ENCODE peak calls at places on chromosomes 5 and 9, in nine cellular contexts. One of them, this sample, is unnamed.

GRCh38 chr5:154271466-154271865 is 80.9 kb downstream of the GALNT10 start:
- DNase-seq in nephron progenitor cell: no peak
- DNase-seq in body of pancreas: no peak
- DNase-seq in heart left ventricle: no peak
- DNase-seq in activated CD8-positive, alpha-beta T cell treated with anti-CD3 and anti-CD28 coated beads for 36 hours: no peak
- DNase-seq in D721Med: no peak
- DNase-seq in GM23338: no peak
- DNase-seq in OCI-LY7: no peak
- DNase-seq in upper lobe of right lung: no peak
- DNase-seq in this sample: no peak

GRCh38 chr9:126399251-126399650 is 72.6 kb downstream of the MVB12B start:
- DNase-seq in nephron progenitor cell: no peak
- DNase-seq in body of pancreas: no peak
- DNase-seq in heart left ventricle: no peak
- DNase-seq in activated CD8-positive, alpha-beta T cell treated with anti-CD3 and anti-CD28 coated beads for 36 hours: no peak
- DNase-seq in D721Med: no peak
- DNase-seq in GM23338: no peak
- DNase-seq in OCI-LY7: no peak
- DNase-seq in upper lobe of right lung: no peak
- DNase-seq in this sample: no peak

GRCh38 chr5:134226441-134227192 is 744 bp upstream of the PPP2CA start:
- DNase-seq in nephron progenitor cell: peak; percentile 40
- DNase-seq in body of pancreas: no peak
- DNase-seq in heart left ventricle: no peak
- DNase-seq in activated CD8-positive, alpha-beta T cell treated with anti-CD3 and anti-CD28 coated beads for 36 hours: peak; percentile 84
- DNase-seq in D721Med: no peak
- DNase-seq in GM23338: no peak
- DNase-seq in OCI-LY7: no peak
- DNase-seq in upper lobe of right lung: no peak
- DNase-seq in this sample: no peak

GRCh38 chr5:7392401-7393024 is 3.4 kb upstream of the ADCY2 start:
- DNase-seq in nephron progenitor cell: peak; percentile 22
- DNase-seq in body of pancreas: no peak
- DNase-seq in heart left ventricle: no peak
- DNase-seq in activated CD8-positive, alpha-beta T cell treated with anti-CD3 and anti-CD28 coated beads for 36 hours: no peak
- DNase-seq in D721Med: no peak
- DNase-seq in GM23338: peak; percentile 88
- DNase-seq in OCI-LY7: peak; percentile 2
- DNase-seq in upper lobe of right lung: no peak
- DNase-seq in this sample: no peak

GRCh38 chr9:110179734-110180133 is 28.2 kb downstream of the C9orf152 start:
- DNase-seq in nephron progenitor cell: no peak
- DNase-seq in body of pancreas: no peak
- DNase-seq in heart left ventricle: no peak
- DNase-seq in activated CD8-positive, alpha-beta T cell treated with anti-CD3 and anti-CD28 coated beads for 36 hours: no peak
- DNase-seq in D721Med: no peak
- DNase-seq in GM23338: no peak
- DNase-seq in OCI-LY7: no peak
- DNase-seq in upper lobe of right lung: no peak
- DNase-seq in this sample: no peak

GRCh38 chr9:108078823-108079222 is 589.3 kb upstream of the KLF4 start:
- DNase-seq in nephron progenitor cell: no peak
- DNase-seq in body of pancreas: no peak
- DNase-seq in heart left ventricle: no peak
- DNase-seq in activated CD8-positive, alpha-beta T cell treated with anti-CD3 and anti-CD28 coated beads for 36 hours: no peak
- DNase-seq in D721Med: no peak
- DNase-seq in GM23338: no peak
- DNase-seq in OCI-LY7: no peak
- DNase-seq in upper lobe of right lung: no peak
- DNase-seq in this sample: no peak

GRCh38 chr9:134800791-134801339 is 79.7 kb upstream of the FCN2 start:
- DNase-seq in nephron progenitor cell: no peak
- DNase-seq in body of pancreas: no peak
- DNase-seq in heart left ventricle: peak; percentile 50
- DNase-seq in activated CD8-positive, alpha-beta T cell treated with anti-CD3 and anti-CD28 coated beads for 36 hours: no peak
- DNase-seq in D721Med: no peak
- DNase-seq in GM23338: no peak
- DNase-seq in OCI-LY7: no peak
- DNase-seq in upper lobe of right lung: no peak
- DNase-seq in this sample: no peak

GRCh38 chr5:179608131-179608581 is 15.3 kb downstream of the HNRNPH1 start:
- DNase-seq in nephron progenitor cell: no peak
- DNase-seq in body of pancreas: no peak
- DNase-seq in heart left ventricle: no peak
- DNase-seq in activated CD8-positive, alpha-beta T cell treated with anti-CD3 and anti-CD28 coated beads for 36 hours: peak; percentile 68
- DNase-seq in D721Med: no peak
- DNase-seq in GM23338: no peak
- DNase-seq in OCI-LY7: peak; percentile 35
- DNase-seq in upper lobe of right lung: peak; percentile 58
- DNase-seq in this sample: no peak

GRCh38 chr9:123335227-123335985 is 20.6 kb upstream of the CRB2 start:
- DNase-seq in nephron progenitor cell: peak; percentile 40
- DNase-seq in body of pancreas: peak; percentile 34
- DNase-seq in heart left ventricle: no peak
- DNase-seq in activated CD8-positive, alpha-beta T cell treated with anti-CD3 and anti-CD28 coated beads for 36 hours: no peak
- DNase-seq in D721Med: no peak
- DNase-seq in GM23338: peak; percentile 54
- DNase-seq in OCI-LY7: peak; percentile 45
- DNase-seq in upper lobe of right lung: peak; percentile 74
- DNase-seq in this sample: no peak

GRCh38 chr9:7209990-7210389 is 452.2 kb downstream of the KDM4C start:
- DNase-seq in nephron progenitor cell: no peak
- DNase-seq in body of pancreas: no peak
- DNase-seq in heart left ventricle: no peak
- DNase-seq in activated CD8-positive, alpha-beta T cell treated with anti-CD3 and anti-CD28 coated beads for 36 hours: no peak
- DNase-seq in D721Med: no peak
- DNase-seq in GM23338: no peak
- DNase-seq in OCI-LY7: no peak
- DNase-seq in upper lobe of right lung: no peak
- DNase-seq in this sample: no peak

GRCh38 chr9:119844431-119844830 is 475.2 kb upstream of the BRINP1 start:
- DNase-seq in nephron progenitor cell: no peak
- DNase-seq in body of pancreas: no peak
- DNase-seq in heart left ventricle: no peak
- DNase-seq in activated CD8-positive, alpha-beta T cell treated with anti-CD3 and anti-CD28 coated beads for 36 hours: no peak
- DNase-seq in D721Med: no peak
- DNase-seq in GM23338: no peak
- DNase-seq in OCI-LY7: no peak
- DNase-seq in upper lobe of right lung: no peak
- DNase-seq in this sample: no peak

GRCh38 chr9:27333241-27334052 is 36.5 kb upstream of the EQTN start:
- DNase-seq in nephron progenitor cell: peak; percentile 62
- DNase-seq in body of pancreas: peak; percentile 64
- DNase-seq in heart left ventricle: peak; percentile 62
- DNase-seq in activated CD8-positive, alpha-beta T cell treated with anti-CD3 and anti-CD28 coated beads for 36 hours: peak; percentile 54
- DNase-seq in D721Med: peak; percentile 53
- DNase-seq in GM23338: peak; percentile 96
- DNase-seq in OCI-LY7: peak; percentile 66
- DNase-seq in upper lobe of right lung: no peak
- DNase-seq in this sample: peak; percentile 49

GRCh38 chr5:14143843-14144585 is 872 bp downstream of the TRIO start:
- DNase-seq in nephron progenitor cell: peak; percentile 62
- DNase-seq in body of pancreas: peak; percentile 48
- DNase-seq in heart left ventricle: peak; percentile 45
- DNase-seq in activated CD8-positive, alpha-beta T cell treated with anti-CD3 and anti-CD28 coated beads for 36 hours: peak; percentile 56
- DNase-seq in D721Med: no peak
- DNase-seq in GM23338: peak; percentile 52
- DNase-seq in OCI-LY7: peak; percentile 44
- DNase-seq in upper lobe of right lung: peak; percentile 88
- DNase-seq in this sample: peak; percentile 22

GRCh38 chr9:93636667-93637066 is 60.3 kb downstream of the PHF2 start:
- DNase-seq in nephron progenitor cell: no peak
- DNase-seq in body of pancreas: no peak
- DNase-seq in heart left ventricle: no peak
- DNase-seq in activated CD8-positive, alpha-beta T cell treated with anti-CD3 and anti-CD28 coated beads for 36 hours: no peak
- DNase-seq in D721Med: no peak
- DNase-seq in GM23338: no peak
- DNase-seq in OCI-LY7: no peak
- DNase-seq in upper lobe of right lung: no peak
- DNase-seq in this sample: no peak

GRCh38 chr9:134593756-134594375 is 47.7 kb upstream of the COL5A1 start:
- DNase-seq in nephron progenitor cell: no peak
- DNase-seq in body of pancreas: no peak
- DNase-seq in heart left ventricle: no peak
- DNase-seq in activated CD8-positive, alpha-beta T cell treated with anti-CD3 and anti-CD28 coated beads for 36 hours: no peak
- DNase-seq in D721Med: no peak
- DNase-seq in GM23338: no peak
- DNase-seq in OCI-LY7: no peak
- DNase-seq in upper lobe of right lung: no peak
- DNase-seq in this sample: no peak

GRCh38 chr5:168370826-168371225 is 79.4 kb downstream of the WWC1 start:
- DNase-seq in nephron progenitor cell: no peak
- DNase-seq in body of pancreas: no peak
- DNase-seq in heart left ventricle: no peak
- DNase-seq in activated CD8-positive, alpha-beta T cell treated with anti-CD3 and anti-CD28 coated beads for 36 hours: no peak
- DNase-seq in D721Med: no peak
- DNase-seq in GM23338: no peak
- DNase-seq in OCI-LY7: no peak
- DNase-seq in upper lobe of right lung: no peak
- DNase-seq in this sample: no peak

GRCh38 chr5:2656186-2656585 is 95.3 kb downstream of the IRX2 start:
- DNase-seq in nephron progenitor cell: no peak
- DNase-seq in body of pancreas: no peak
- DNase-seq in heart left ventricle: peak; percentile 23
- DNase-seq in activated CD8-positive, alpha-beta T cell treated with anti-CD3 and anti-CD28 coated beads for 36 hours: no peak
- DNase-seq in D721Med: no peak
- DNase-seq in GM23338: no peak
- DNase-seq in OCI-LY7: no peak
- DNase-seq in upper lobe of right lung: no peak
- DNase-seq in this sample: no peak
- TF ChIP-seq CTCF in nephron progenitor cell: no peak
- TF ChIP-seq CTCF in body of pancreas: no peak
- TF ChIP-seq CTCF in heart left ventricle: no peak
- TF ChIP-seq CTCF in activated CD8-positive, alpha-beta T cell treated with anti-CD3 and anti-CD28 coated beads for 36 hours: no peak
- TF ChIP-seq CTCF in D721Med: no peak
- TF ChIP-seq CTCF in GM23338: no peak
- TF ChIP-seq CTCF in OCI-LY7: no peak
- TF ChIP-seq CTCF in upper lobe of right lung: no peak
- TF ChIP-seq CTCF in this sample: no peak

GRCh38 chr9:121784706-121785426 is 133.4 kb downstream of the DAB2IP start:
- DNase-seq in nephron progenitor cell: no peak
- DNase-seq in body of pancreas: no peak
- DNase-seq in heart left ventricle: peak; percentile 7
- DNase-seq in activated CD8-positive, alpha-beta T cell treated with anti-CD3 and anti-CD28 coated beads for 36 hours: no peak
- DNase-seq in D721Med: no peak
- DNase-seq in GM23338: peak; percentile 39
- DNase-seq in OCI-LY7: no peak
- DNase-seq in upper lobe of right lung: no peak
- DNase-seq in this sample: no peak
- TF ChIP-seq CTCF in nephron progenitor cell: no peak
- TF ChIP-seq CTCF in body of pancreas: no peak
- TF ChIP-seq CTCF in heart left ventricle: no peak
- TF ChIP-seq CTCF in activated CD8-positive, alpha-beta T cell treated with anti-CD3 and anti-CD28 coated beads for 36 hours: no peak
- TF ChIP-seq CTCF in D721Med: no peak
- TF ChIP-seq CTCF in GM23338: no peak
- TF ChIP-seq CTCF in OCI-LY7: no peak
- TF ChIP-seq CTCF in upper lobe of right lung: no peak
- TF ChIP-seq CTCF in this sample: no peak

GRCh38 chr5:171309276-171309525 is 153 bp downstream of the TLX3 start:
- DNase-seq in nephron progenitor cell: peak; percentile 39
- DNase-seq in body of pancreas: no peak
- DNase-seq in heart left ventricle: no peak
- DNase-seq in activated CD8-positive, alpha-beta T cell treated with anti-CD3 and anti-CD28 coated beads for 36 hours: no peak
- DNase-seq in D721Med: no peak
- DNase-seq in GM23338: no peak
- DNase-seq in OCI-LY7: no peak
- DNase-seq in upper lobe of right lung: peak; percentile 51
- DNase-seq in this sample: no peak

GRCh38 chr5:171306141-171306540 is 2.9 kb upstream of the TLX3 start:
- DNase-seq in nephron progenitor cell: no peak
- DNase-seq in body of pancreas: no peak
- DNase-seq in heart left ventricle: no peak
- DNase-seq in activated CD8-positive, alpha-beta T cell treated with anti-CD3 and anti-CD28 coated beads for 36 hours: no peak
- DNase-seq in D721Med: no peak
- DNase-seq in GM23338: no peak
- DNase-seq in OCI-LY7: no peak
- DNase-seq in upper lobe of right lung: no peak
- DNase-seq in this sample: no peak

GRCh38 chr5:171308453-171309275 is at the start of gene TLX3:
- DNase-seq in nephron progenitor cell: peak; percentile 25
- DNase-seq in body of pancreas: no peak
- DNase-seq in heart left ventricle: no peak
- DNase-seq in activated CD8-positive, alpha-beta T cell treated with anti-CD3 and anti-CD28 coated beads for 36 hours: no peak
- DNase-seq in D721Med: no peak
- DNase-seq in GM23338: peak; percentile 96
- DNase-seq in OCI-LY7: no peak
- DNase-seq in upper lobe of right lung: peak; percentile 61
- DNase-seq in this sample: no peak

GRCh38 chr5:171307843-171308452 is 1.1 kb upstream of the TLX3 start:
- DNase-seq in nephron progenitor cell: peak; percentile 15
- DNase-seq in body of pancreas: no peak
- DNase-seq in heart left ventricle: no peak
- DNase-seq in activated CD8-positive, alpha-beta T cell treated with anti-CD3 and anti-CD28 coated beads for 36 hours: no peak
- DNase-seq in D721Med: no peak
- DNase-seq in GM23338: no peak
- DNase-seq in OCI-LY7: no peak
- DNase-seq in upper lobe of right lung: peak; percentile 26
- DNase-seq in this sample: no peak

DNA sequence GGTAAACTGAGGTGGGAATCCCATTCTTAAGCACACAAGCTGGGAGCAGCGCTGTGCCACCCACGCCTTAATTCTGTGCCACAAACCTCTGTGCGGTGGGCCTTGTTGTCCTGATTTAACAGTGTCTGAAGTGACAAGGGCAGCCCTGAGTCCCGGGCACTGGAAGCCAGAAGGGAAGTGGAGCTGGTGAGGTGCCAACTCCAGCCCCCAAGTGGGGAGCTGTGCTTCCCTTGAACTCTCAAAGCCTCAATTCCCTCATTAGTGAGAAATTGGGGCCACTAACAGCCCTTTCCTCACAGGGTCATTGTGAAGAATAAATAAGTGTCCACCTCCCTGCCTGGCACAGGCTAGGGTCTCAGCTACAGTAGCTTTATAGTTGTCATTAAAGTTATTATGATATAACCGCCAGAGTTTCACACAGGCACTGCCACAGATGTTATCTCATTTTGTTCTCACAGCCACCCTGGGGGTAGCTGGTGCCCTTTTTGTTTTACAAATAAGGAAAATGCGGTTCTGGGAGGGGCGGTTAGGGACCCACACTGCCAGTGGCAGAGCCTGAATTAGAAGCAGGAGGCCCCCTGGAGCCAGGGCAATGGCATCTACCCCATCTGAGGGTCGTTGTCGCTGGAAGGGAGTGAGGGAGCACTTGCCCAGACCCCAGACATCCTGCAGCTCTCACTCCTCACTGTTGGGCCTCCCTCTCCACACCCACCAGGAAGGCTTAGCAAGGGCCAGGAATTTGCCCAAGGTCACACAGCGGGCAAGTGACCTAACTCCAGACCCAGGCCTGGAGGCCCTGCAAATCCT is 2.1 kb upstream of the TLX3 start:
- DNase-seq in nephron progenitor cell: no peak
- DNase-seq in body of pancreas: no peak
- DNase-seq in heart left ventricle: no peak
- DNase-seq in activated CD8-positive, alpha-beta T cell treated with anti-CD3 and anti-CD28 coated beads for 36 hours: no peak
- DNase-seq in D721Med: no peak
- DNase-seq in GM23338: peak; percentile 80
- DNase-seq in OCI-LY7: no peak
- DNase-seq in upper lobe of right lung: peak; percentile 39
- DNase-seq in this sample: no peak
- TF ChIP-seq CTCF in nephron progenitor cell: no peak
- TF ChIP-seq CTCF in body of pancreas: no peak
- TF ChIP-seq CTCF in heart left ventricle: no peak
- TF ChIP-seq CTCF in activated CD8-positive, alpha-beta T cell treated with anti-CD3 and anti-CD28 coated beads for 36 hours: no peak
- TF ChIP-seq CTCF in D721Med: no peak
- TF ChIP-seq CTCF in GM23338: no peak
- TF ChIP-seq CTCF in OCI-LY7: no peak
- TF ChIP-seq CTCF in upper lobe of right lung: no peak
- TF ChIP-seq CTCF in this sample: no peak

GRCh38 chr5:64506567-64507321 is 929 bp downstream of the RGS7BP start:
- DNase-seq in nephron progenitor cell: peak; percentile 29
- DNase-seq in body of pancreas: no peak
- DNase-seq in heart left ventricle: no peak
- DNase-seq in activated CD8-positive, alpha-beta T cell treated with anti-CD3 and anti-CD28 coated beads for 36 hours: no peak
- DNase-seq in D721Med: no peak
- DNase-seq in GM23338: peak; percentile 81
- DNase-seq in OCI-LY7: no peak
- DNase-seq in upper lobe of right lung: no peak
- DNase-seq in this sample: no peak
- TF ChIP-seq CTCF in nephron progenitor cell: peak; percentile 25
- TF ChIP-seq CTCF in body of pancreas: no peak
- TF ChIP-seq CTCF in heart left ventricle: no peak
- TF ChIP-seq CTCF in activated CD8-positive, alpha-beta T cell treated with anti-CD3 and anti-CD28 coated beads for 36 hours: no peak
- TF ChIP-seq CTCF in D721Med: no peak
- TF ChIP-seq CTCF in GM23338: peak; percentile 29
- TF ChIP-seq CTCF in OCI-LY7: no peak
- TF ChIP-seq CTCF in upper lobe of right lung: no peak
- TF ChIP-seq CTCF in this sample: peak; percentile 46